ENCODE peak calls at places on chromosomes 7 and 10, in six cellular contexts. K is stomach; S is KBM-7; J is stimulated activated CD4-positive, alpha-beta T cell treated with anti-CD3 and anti-CD28 coated beads, Interleukin-1b, Interleukin-23, amount 100 ng/mL, for 1 hour; B is stimulated activated CD8-positive, alpha-beta memory T cell treated with anti-CD3 and anti-CD28 coated beads, Interleukin-4, amount 100 ng/mL, for 4 hours; C is posterior vena cava. D is an unnamed sample.

GRCh38 chr7:138338361-138338760 is 121.7 kb upstream of the TRIM24 start:
- DNase-seq in K (peak; percentile 77), S (no peak), J (no peak), B (no peak), C (no peak), D (no peak)

GRCh38 chr10:133465950-133466474 is 12.3 kb downstream of the SCART1 start:
- DNase-seq in K (no peak), S (no peak), J (no peak), B (no peak), C (peak; percentile 51), D (no peak)

GRCh38 chr10:84173543-84173942 is at the start of gene GPR15LG:
- DNase-seq in K (no peak), S (no peak), J (no peak), B (no peak), C (no peak), D (no peak)

GRCh38 chr10:70293169-70293813 is 9.5 kb upstream of the NPFFR1 start:
- DNase-seq in K (no peak), S (no peak), J (no peak), B (no peak), C (no peak), D (no peak)

GRCh38 chr7:150377116-150377979 is 1.8 kb upstream of the ZNF775 start:
- DNase-seq in K (no peak), S (no peak), J (no peak), B (no peak), C (no peak), D (no peak)

GRCh38 chr7:132142006-132142405 is 434.3 kb downstream of the PLXNA4 start:
- DNase-seq in K (no peak), S (no peak), J (no peak), B (no peak), C (no peak), D (no peak)

GRCh38 chr10:101672536-101672935 is 22.4 kb downstream of the FBXW4 start:
- DNase-seq in K (no peak), S (no peak), J (no peak), B (no peak), C (no peak), D (no peak)

GRCh38 chr7:100173806-100174495 is 3.2 kb downstream of the GPC2 start:
- DNase-seq in K (no peak), S (no peak), J (no peak), B (no peak), C (peak; percentile 50), D (no peak)

GRCh38 chr7:13986208-13986607 is 3.3 kb downstream of the ETV1 start:
- DNase-seq in K (no peak), S (no peak), J (no peak), B (no peak), C (no peak), D (no peak)

GRCh38 chr10:34024708-34025425 is 690.4 kb upstream of the NRP1 start:
- DNase-seq in K (no peak), S (peak; percentile 11), J (no peak), B (no peak), C (no peak), D (peak; percentile 11)

GRCh38 chr7:80563561-80564327 is 51.9 kb upstream of the GNAT3 start:
- DNase-seq in K (no peak), S (no peak), J (no peak), B (no peak), C (peak; percentile 69), D (no peak)

GRCh38 chr7:131011437-131011752 is 277.4 kb upstream of the KLF14 start:
- DNase-seq in K (no peak), S (peak; percentile 66), J (no peak), B (no peak), C (no peak), D (peak; percentile 54)

GRCh38 chr7:79610301-79610700 is 156.8 kb upstream of the MAGI2 start:
- DNase-seq in K (no peak), S (no peak), J (no peak), B (no peak), C (no peak), D (peak; percentile 17)

GRCh38 chr7:30705008-30705407 is 22.8 kb upstream of the CRHR2 start:
- DNase-seq in K (no peak), S (no peak), J (no peak), B (no peak), C (no peak), D (no peak)

GRCh38 chr10:4678023-4678950 is 147.7 kb upstream of the AKR1E2 start:
- DNase-seq in K (no peak), S (no peak), J (no peak), B (no peak), C (no peak), D (peak; percentile 87)

GRCh38 chr7:45978010-45978681 is 57.1 kb upstream of the IGFBP3 start:
- DNase-seq in K (peak; percentile 32), S (no peak), J (no peak), B (no peak), C (no peak), D (peak; percentile 99)

GRCh38 chr7:88256906-88257305 is 37.1 kb upstream of the SRI start:
- DNase-seq in K (no peak), S (no peak), J (no peak), B (no peak), C (no peak), D (no peak)

GRCh38 chr10:73785721-73786511 is 510 bp downstream of the ZSWIM8 start:
- DNase-seq in K (peak; percentile 54), S (peak; percentile 55), J (no peak), B (no peak), C (no peak), D (peak; percentile 82)

GRCh38 chr10:52927678-52928077 is 155.1 kb upstream of the MBL2 start:
- DNase-seq in K (no peak), S (no peak), J (no peak), B (no peak), C (no peak), D (no peak)

GRCh38 chr7:57201895-57202210 is 69.6 kb upstream of the ZNF479 start:
- DNase-seq in K (peak; percentile 13), S (no peak), J (no peak), B (no peak), C (no peak), D (no peak)

GRCh38 chr7:123797673-123798526 is 47.1 kb upstream of the HYAL4 start:
- DNase-seq in K (no peak), S (peak; percentile 53), J (no peak), B (no peak), C (no peak), D (peak; percentile 61)

GRCh38 chr10:120555436-120556163 is 98.6 kb downstream of the PLPP4 start:
- DNase-seq in K (no peak), S (no peak), J (no peak), B (no peak), C (no peak), D (no peak)

GRCh38 chr10:119333146-119333792 is 125.9 kb downstream of the GRK5 start:
- DNase-seq in K (no peak), S (no peak), J (no peak), B (peak; percentile 32), C (no peak), D (peak; percentile 41)

GRCh38 chr7:90180011-90180585 is 25.8 kb downstream of the STEAP1 start:
- DNase-seq in K (no peak), S (no peak), J (no peak), B (no peak), C (no peak), D (peak; percentile 54)